ENCODE peak calls at places on chromosome 10, in seven cellular contexts. M is GM12865; P is BE2C; W is NCI-H2171 treated with DMSO at 0.1 percent for 48 hours; I is effector CD8-positive, alpha-beta T cell; A is HEK293T; K is caudate nucleus. U is an unnamed sample.
A peak's percentile ranks its signal among the peaks of the same experiment; 100 is the strongest.

GRCh38 chr10:80202934-80203834 is 2.2 kb downstream of the ANXA11 start:
- DNase-seq in M (peak; percentile 75), P (no peak), W (peak; percentile 67), I (no peak), A (peak; percentile 56), K (no peak), U (peak; percentile 78)

GRCh38 chr10:132735923-132736391 is 50.0 kb downstream of the NKX6-2 start:
- DNase-seq in M (no peak), P (no peak), W (peak; percentile 58), I (no peak), A (no peak), K (peak; percentile 79), U (no peak)

GRCh38 chr10:110617455-110618162 is 26.5 kb upstream of the RBM20 start:
- DNase-seq in M (no peak), P (no peak), W (peak; percentile 76), I (no peak), A (no peak), K (no peak), U (no peak)

GRCh38 chr10:58178811-58179210 is 88.9 kb downstream of the IPMK start:
- DNase-seq in M (no peak), P (no peak), W (no peak), I (no peak), A (no peak), K (no peak), U (no peak)

GRCh38 chr10:14782691-14783363 is 8.1 kb upstream of the FAM107B start:
- DNase-seq in M (no peak), P (no peak), W (no peak), I (no peak), A (no peak), K (no peak), U (no peak)

GRCh38 chr10:68221196-68221595 is 10.7 kb downstream of the ATOH7 start:
- DNase-seq in M (no peak), P (no peak), W (no peak), I (no peak), A (no peak), K (no peak), U (no peak)

GRCh38 chr10:100106865-100107264 is 25.2 kb upstream of the CPN1 start:
- DNase-seq in M (no peak), P (no peak), W (no peak), I (no peak), A (no peak), K (no peak), U (no peak)

GRCh38 chr10:19499291-19499765 is 316.9 kb upstream of the PLXDC2 start:
- DNase-seq in M (no peak), P (no peak), W (no peak), I (no peak), A (no peak), K (no peak), U (no peak)

GRCh38 chr10:72124984-72125383 is 36.6 kb upstream of the SPOCK2 start:
- DNase-seq in M (no peak), P (no peak), W (no peak), I (no peak), A (no peak), K (no peak), U (no peak)

GRCh38 chr10:326350-326749 is 191.1 kb downstream of the ZMYND11 start:
- DNase-seq in M (no peak), P (no peak), W (no peak), I (no peak), A (no peak), K (no peak), U (peak; percentile 30)

GRCh38 chr10:48884337-48885045 is 55.1 kb downstream of the LRRC18 start:
- DNase-seq in M (no peak), P (no peak), W (no peak), I (no peak), A (no peak), K (no peak), U (no peak)

GRCh38 chr10:123636598-123637325 is 29.4 kb upstream of the GPR26 start:
- DNase-seq in M (no peak), P (no peak), W (no peak), I (no peak), A (no peak), K (no peak), U (no peak)

GRCh38 chr10:31288961-31289360 is 30.1 kb upstream of the ZEB1 start:
- DNase-seq in M (no peak), P (no peak), W (no peak), I (no peak), A (no peak), K (no peak), U (no peak)

GRCh38 chr10:7819126-7819470 is 793 bp downstream of the TAF3 start:
- DNase-seq in M (peak; percentile 58), P (peak; percentile 48), W (peak; percentile 2), I (no peak), A (peak; percentile 61), K (no peak), U (peak; percentile 61)

GRCh38 chr10:6678211-6678803 is 98.2 kb upstream of the PRKCQ start:
- DNase-seq in M (peak; percentile 38), P (peak; percentile 43), W (no peak), I (peak; percentile 52), A (peak; percentile 62), K (no peak), U (peak; percentile 54)

GRCh38 chr10:100889546-100889945 is 23.2 kb upstream of the SLF2 start:
- DNase-seq in M (no peak), P (no peak), W (no peak), I (no peak), A (no peak), K (no peak), U (no peak)

GRCh38 chr10:101538481-101538880 is 49.6 kb downstream of the POLL start:
- DNase-seq in M (no peak), P (no peak), W (peak; percentile 72), I (no peak), A (no peak), K (no peak), U (no peak)

GRCh38 chr10:110694820-110695219 is 50.7 kb downstream of the RBM20 start:
- DNase-seq in M (no peak), P (no peak), W (no peak), I (no peak), A (no peak), K (no peak), U (no peak)

GRCh38 chr10:103709341-103709920 is 145.9 kb downstream of the SH3PXD2A start:
- DNase-seq in M (no peak), P (no peak), W (no peak), I (no peak), A (no peak), K (peak; percentile 50), U (no peak)

GRCh38 chr10:78691301-78692030 is 377.3 kb upstream of the ZMIZ1 start:
- DNase-seq in M (no peak), P (no peak), W (no peak), I (no peak), A (no peak), K (no peak), U (no peak)

GRCh38 chr10:22505923-22506685 is 160.8 kb downstream of the SPAG6 start:
- DNase-seq in M (peak; percentile 34), P (peak; percentile 22), W (no peak), I (no peak), A (no peak), K (no peak), U (peak; percentile 3)

GRCh38 chr10:30743586-30743985 is 114.0 kb upstream of the LYZL2 start:
- DNase-seq in M (peak; percentile 26), P (no peak), W (no peak), I (no peak), A (no peak), K (no peak), U (no peak)

GRCh38 chr10:124697837-124698559 is 46.2 kb downstream of the FAM53B start:
- DNase-seq in M (peak; percentile 72), P (no peak), W (no peak), I (no peak), A (no peak), K (no peak), U (no peak)

GRCh38 chr10:101142533-101143353 is 11.6 kb downstream of the TLX1 start:
- DNase-seq in M (no peak), P (no peak), W (no peak), I (no peak), A (no peak), K (no peak), U (no peak)

GRCh38 chr10:29950391-29950790 is 109.0 kb downstream of the JCAD start:
- DNase-seq in M (no peak), P (no peak), W (no peak), I (no peak), A (no peak), K (no peak), U (no peak)

GRCh38 chr10:89502556-89502955 is 32.8 kb downstream of the SLC16A12 start:
- DNase-seq in M (no peak), P (no peak), W (peak; percentile 23), I (no peak), A (no peak), K (no peak), U (no peak)

GRCh38 chr10:77104459-77104980 is 533.1 kb downstream of the KCNMA1 start:
- DNase-seq in M (no peak), P (peak; percentile 30), W (no peak), I (no peak), A (no peak), K (no peak), U (no peak)

GRCh38 chr10:129345763-129346162 is 121.3 kb upstream of the MGMT start:
- DNase-seq in M (no peak), P (no peak), W (no peak), I (no peak), A (no peak), K (no peak), U (no peak)

GRCh38 chr10:26787362-26787761 is 73.4 kb downstream of the ABI1 start:
- DNase-seq in M (no peak), P (no peak), W (peak; percentile 31), I (no peak), A (no peak), K (no peak), U (no peak)

GRCh38 chr10:73414230-73414981 is 548 bp upstream of the ANXA7 start:
- DNase-seq in M (no peak), P (no peak), W (peak; percentile 15), I (no peak), A (no peak), K (no peak), U (no peak)

GRCh38 chr10:12728569-12728968 is 272.9 kb downstream of the CCDC3 start:
- DNase-seq in M (no peak), P (no peak), W (no peak), I (no peak), A (no peak), K (no peak), U (no peak)

GRCh38 chr10:95346715-95347401 is 56.1 kb upstream of the PDLIM1 start:
- DNase-seq in M (no peak), P (no peak), W (no peak), I (no peak), A (no peak), K (no peak), U (no peak)

GRCh38 chr10:132421377-132422168 is 24.6 kb downstream of the PWWP2B start:
- DNase-seq in M (no peak), P (no peak), W (no peak), I (no peak), A (peak; percentile 72), K (no peak), U (peak; percentile 92)

GRCh38 chr10:21329995-21330627 is 195.4 kb downstream of the SKIDA1 start:
- DNase-seq in M (no peak), P (no peak), W (no peak), I (no peak), A (no peak), K (no peak), U (no peak)

GRCh38 chr10:119006451-119007210 is 22.9 kb upstream of the NANOS1 start:
- DNase-seq in M (no peak), P (peak; percentile 47), W (peak; percentile 78), I (no peak), A (no peak), K (no peak), U (no peak)

GRCh38 chr10:71267508-71268240 is 51.4 kb upstream of the SLC29A3 start:
- DNase-seq in M (no peak), P (no peak), W (no peak), I (no peak), A (no peak), K (no peak), U (no peak)

GRCh38 chr10:104472505-104472904 is 118.9 kb downstream of the CFAP58 start:
- DNase-seq in M (no peak), P (no peak), W (no peak), I (no peak), A (no peak), K (no peak), U (no peak)

GRCh38 chr10:3312403-3312802 is 139.8 kb upstream of the PITRM1 start:
- DNase-seq in M (no peak), P (no peak), W (no peak), I (no peak), A (no peak), K (no peak), U (no peak)

U was measured in NB4.